ENCODE peak calls at places on chromosome 21, in ten cellular contexts. One of them, this sample, is unnamed. For H3K27me3, the result is how much of the 10 kb centered on the place peaks cover.

GRCh38 chr21:29104239-29104708 is 26.2 kb upstream of the MAP3K7CL start:
- DNase-seq in adrenal gland: no peak
- DNase-seq in heart left ventricle: no peak
- DNase-seq in esophagus muscularis mucosa: no peak
- DNase-seq in spleen: no peak
- DNase-seq in tibial nerve: no peak
- DNase-seq in esophagus squamous epithelium: no peak
- DNase-seq in breast epithelium: no peak
- DNase-seq in transverse colon: no peak
- DNase-seq in HCT116: no peak
- DNase-seq in this sample: no peak

GRCh38 chr21:41167348-41168342 is at the start of gene BACE2:
- DNase-seq in adrenal gland: peak
- DNase-seq in heart left ventricle: peak
- DNase-seq in esophagus muscularis mucosa: peak
- DNase-seq in spleen: peak
- DNase-seq in tibial nerve: peak
- DNase-seq in esophagus squamous epithelium: no peak
- DNase-seq in breast epithelium: peak
- DNase-seq in transverse colon: peak
- DNase-seq in HCT116: no peak
- DNase-seq in this sample: peak

GRCh38 chr21:28960245-28960644 is 32.4 kb downstream of the LTN1 start:
- DNase-seq in adrenal gland: no peak
- DNase-seq in heart left ventricle: no peak
- DNase-seq in esophagus muscularis mucosa: no peak
- DNase-seq in spleen: no peak
- DNase-seq in tibial nerve: no peak
- DNase-seq in esophagus squamous epithelium: no peak
- DNase-seq in breast epithelium: no peak
- DNase-seq in transverse colon: no peak
- DNase-seq in HCT116: no peak
- DNase-seq in this sample: no peak

GRCh38 chr21:31220567-31220966 is 123.5 kb downstream of the TIAM1 start:
- DNase-seq in adrenal gland: no peak
- DNase-seq in heart left ventricle: no peak
- DNase-seq in esophagus muscularis mucosa: no peak
- DNase-seq in spleen: no peak
- DNase-seq in tibial nerve: peak
- DNase-seq in esophagus squamous epithelium: no peak
- DNase-seq in breast epithelium: no peak
- DNase-seq in transverse colon: no peak
- DNase-seq in HCT116: no peak
- DNase-seq in this sample: peak

GRCh38 chr21:40620386-40621145 is 226.4 kb downstream of the DSCAM start:
- DNase-seq in adrenal gland: no peak
- DNase-seq in heart left ventricle: no peak
- DNase-seq in esophagus muscularis mucosa: no peak
- DNase-seq in spleen: no peak
- DNase-seq in tibial nerve: no peak
- DNase-seq in esophagus squamous epithelium: no peak
- DNase-seq in breast epithelium: no peak
- DNase-seq in transverse colon: no peak
- DNase-seq in HCT116: no peak
- DNase-seq in this sample: no peak

GRCh38 chr21:33993286-33994231 is 78.0 kb upstream of the ATP5PO start:
- DNase-seq in adrenal gland: no peak
- DNase-seq in heart left ventricle: no peak
- DNase-seq in esophagus muscularis mucosa: no peak
- DNase-seq in spleen: no peak
- DNase-seq in tibial nerve: no peak
- DNase-seq in esophagus squamous epithelium: no peak
- DNase-seq in breast epithelium: no peak
- DNase-seq in transverse colon: no peak
- DNase-seq in HCT116: no peak
- DNase-seq in this sample: peak

GRCh38 chr21:30443226-30443625 is 3.2 kb downstream of the KRTAP15-1 start:
- DNase-seq in adrenal gland: no peak
- DNase-seq in heart left ventricle: no peak
- DNase-seq in esophagus muscularis mucosa: no peak
- DNase-seq in spleen: no peak
- DNase-seq in tibial nerve: no peak
- DNase-seq in esophagus squamous epithelium: no peak
- DNase-seq in breast epithelium: no peak
- DNase-seq in transverse colon: no peak
- DNase-seq in HCT116: no peak
- DNase-seq in this sample: no peak

GRCh38 chr21:31576428-31576827 is 83.1 kb upstream of the SOD1 start:
- DNase-seq in adrenal gland: no peak
- DNase-seq in heart left ventricle: no peak
- DNase-seq in esophagus muscularis mucosa: no peak
- DNase-seq in spleen: peak
- DNase-seq in tibial nerve: no peak
- DNase-seq in esophagus squamous epithelium: no peak
- DNase-seq in breast epithelium: no peak
- DNase-seq in transverse colon: no peak
- DNase-seq in HCT116: no peak
- DNase-seq in this sample: no peak

GRCh38 chr21:26850116-26850643 is 5.0 kb upstream of the ADAMTS1 start:
- DNase-seq in adrenal gland: no peak
- DNase-seq in heart left ventricle: no peak
- DNase-seq in esophagus muscularis mucosa: no peak
- DNase-seq in spleen: no peak
- DNase-seq in tibial nerve: no peak
- DNase-seq in esophagus squamous epithelium: no peak
- DNase-seq in breast epithelium: no peak
- DNase-seq in transverse colon: no peak
- DNase-seq in HCT116: peak
- DNase-seq in this sample: no peak

GRCh38 chr21:41426656-41427311 is 745 bp downstream of the MX1 start:
- DNase-seq in adrenal gland: no peak
- DNase-seq in heart left ventricle: no peak
- DNase-seq in esophagus muscularis mucosa: peak
- DNase-seq in spleen: peak
- DNase-seq in tibial nerve: no peak
- DNase-seq in esophagus squamous epithelium: no peak
- DNase-seq in breast epithelium: no peak
- DNase-seq in transverse colon: no peak
- DNase-seq in HCT116: no peak
- DNase-seq in this sample: peak

GRCh38 chr21:38768385-38769071 is 37.2 kb upstream of the ETS2 start:
- DNase-seq in adrenal gland: no peak
- DNase-seq in heart left ventricle: no peak
- DNase-seq in esophagus muscularis mucosa: no peak
- DNase-seq in spleen: no peak
- DNase-seq in tibial nerve: no peak
- DNase-seq in esophagus squamous epithelium: no peak
- DNase-seq in breast epithelium: no peak
- DNase-seq in transverse colon: no peak
- DNase-seq in HCT116: no peak
- DNase-seq in this sample: no peak
- TF ChIP-seq POLR2A in adrenal gland: no peak
- TF ChIP-seq POLR2A in heart left ventricle: no peak
- TF ChIP-seq POLR2A in esophagus muscularis mucosa: no peak
- TF ChIP-seq POLR2A in spleen: no peak
- TF ChIP-seq POLR2A in tibial nerve: no peak
- TF ChIP-seq POLR2A in esophagus squamous epithelium: no peak
- TF ChIP-seq POLR2A in breast epithelium: no peak
- TF ChIP-seq POLR2A in transverse colon: no peak
- TF ChIP-seq POLR2A in HCT116: no peak
- TF ChIP-seq POLR2A in this sample: no peak

GRCh38 chr21:38599381-38599975 is 101.2 kb upstream of the ERG start:
- DNase-seq in adrenal gland: no peak
- DNase-seq in heart left ventricle: no peak
- DNase-seq in esophagus muscularis mucosa: no peak
- DNase-seq in spleen: no peak
- DNase-seq in tibial nerve: no peak
- DNase-seq in esophagus squamous epithelium: no peak
- DNase-seq in breast epithelium: no peak
- DNase-seq in transverse colon: no peak
- DNase-seq in HCT116: no peak
- DNase-seq in this sample: no peak

GRCh38 chr21:38597436-38597835 is 99.2 kb upstream of the ERG start:
- DNase-seq in adrenal gland: no peak
- DNase-seq in heart left ventricle: no peak
- DNase-seq in esophagus muscularis mucosa: no peak
- DNase-seq in spleen: no peak
- DNase-seq in tibial nerve: no peak
- DNase-seq in esophagus squamous epithelium: no peak
- DNase-seq in breast epithelium: no peak
- DNase-seq in transverse colon: no peak
- DNase-seq in HCT116: no peak
- DNase-seq in this sample: no peak

GRCh38 chr21:38600106-38600505 is 101.8 kb upstream of the ERG start:
- DNase-seq in adrenal gland: no peak
- DNase-seq in heart left ventricle: no peak
- DNase-seq in esophagus muscularis mucosa: no peak
- DNase-seq in spleen: no peak
- DNase-seq in tibial nerve: no peak
- DNase-seq in esophagus squamous epithelium: no peak
- DNase-seq in breast epithelium: no peak
- DNase-seq in transverse colon: no peak
- DNase-seq in HCT116: no peak
- DNase-seq in this sample: no peak

GRCh38 chr21:38598413-38598812 is 100.1 kb upstream of the ERG start:
- DNase-seq in adrenal gland: no peak
- DNase-seq in heart left ventricle: no peak
- DNase-seq in esophagus muscularis mucosa: no peak
- DNase-seq in spleen: no peak
- DNase-seq in tibial nerve: no peak
- DNase-seq in esophagus squamous epithelium: no peak
- DNase-seq in breast epithelium: no peak
- DNase-seq in transverse colon: no peak
- DNase-seq in HCT116: no peak
- DNase-seq in this sample: no peak

GRCh38 chr21:38596264-38597042 is 98.2 kb upstream of the ERG start:
- DNase-seq in adrenal gland: no peak
- DNase-seq in heart left ventricle: no peak
- DNase-seq in esophagus muscularis mucosa: no peak
- DNase-seq in spleen: no peak
- DNase-seq in tibial nerve: no peak
- DNase-seq in esophagus squamous epithelium: no peak
- DNase-seq in breast epithelium: no peak
- DNase-seq in transverse colon: no peak
- DNase-seq in HCT116: no peak
- DNase-seq in this sample: no peak
- H3K27me3 ChIP-seq in adrenal gland: under half
- H3K27me3 ChIP-seq in heart left ventricle: under half
- H3K27me3 ChIP-seq in esophagus muscularis mucosa: under half
- H3K27me3 ChIP-seq in spleen: under half
- H3K27me3 ChIP-seq in tibial nerve: under half
- H3K27me3 ChIP-seq in esophagus squamous epithelium: under half
- H3K27me3 ChIP-seq in breast epithelium: under half
- H3K27me3 ChIP-seq in transverse colon: under half
- H3K27me3 ChIP-seq in HCT116: half or more
- H3K27me3 ChIP-seq in this sample: under half

GRCh38 chr21:15730484-15731242 is 881 bp downstream of the USP25 start:
- DNase-seq in adrenal gland: no peak
- DNase-seq in heart left ventricle: no peak
- DNase-seq in esophagus muscularis mucosa: no peak
- DNase-seq in spleen: no peak
- DNase-seq in tibial nerve: no peak
- DNase-seq in esophagus squamous epithelium: no peak
- DNase-seq in breast epithelium: no peak
- DNase-seq in transverse colon: no peak
- DNase-seq in HCT116: no peak
- DNase-seq in this sample: no peak

GRCh38 chr21:15731243-15731613 is 1.4 kb downstream of the USP25 start:
- DNase-seq in adrenal gland: no peak
- DNase-seq in heart left ventricle: no peak
- DNase-seq in esophagus muscularis mucosa: no peak
- DNase-seq in spleen: no peak
- DNase-seq in tibial nerve: no peak
- DNase-seq in esophagus squamous epithelium: no peak
- DNase-seq in breast epithelium: no peak
- DNase-seq in transverse colon: no peak
- DNase-seq in HCT116: no peak
- DNase-seq in this sample: no peak

GRCh38 chr21:15728046-15728445 is 1.7 kb upstream of the USP25 start:
- DNase-seq in adrenal gland: no peak
- DNase-seq in heart left ventricle: no peak
- DNase-seq in esophagus muscularis mucosa: no peak
- DNase-seq in spleen: no peak
- DNase-seq in tibial nerve: no peak
- DNase-seq in esophagus squamous epithelium: no peak
- DNase-seq in breast epithelium: no peak
- DNase-seq in transverse colon: no peak
- DNase-seq in HCT116: no peak
- DNase-seq in this sample: no peak

GRCh38 chr21:15729674-15730483 is at the start of gene USP25:
- DNase-seq in adrenal gland: peak
- DNase-seq in heart left ventricle: peak
- DNase-seq in esophagus muscularis mucosa: peak
- DNase-seq in spleen: peak
- DNase-seq in tibial nerve: peak
- DNase-seq in esophagus squamous epithelium: peak
- DNase-seq in breast epithelium: peak
- DNase-seq in transverse colon: peak
- DNase-seq in HCT116: peak
- DNase-seq in this sample: peak

GRCh38 chr21:15729346-15729673 is 472 bp upstream of the USP25 start:
- DNase-seq in adrenal gland: no peak
- DNase-seq in heart left ventricle: no peak
- DNase-seq in esophagus muscularis mucosa: no peak
- DNase-seq in spleen: no peak
- DNase-seq in tibial nerve: no peak
- DNase-seq in esophagus squamous epithelium: no peak
- DNase-seq in breast epithelium: no peak
- DNase-seq in transverse colon: no peak
- DNase-seq in HCT116: no peak
- DNase-seq in this sample: no peak
- H3K4me3 ChIP-seq in adrenal gland: no peak
- H3K4me3 ChIP-seq in heart left ventricle: peak
- H3K4me3 ChIP-seq in esophagus muscularis mucosa: peak
- H3K4me3 ChIP-seq in spleen: peak
- H3K4me3 ChIP-seq in tibial nerve: peak
- H3K4me3 ChIP-seq in esophagus squamous epithelium: peak
- H3K4me3 ChIP-seq in breast epithelium: peak
- H3K4me3 ChIP-seq in transverse colon: peak
- H3K4me3 ChIP-seq in HCT116: peak
- H3K4me3 ChIP-seq in this sample: peak

DNA sequence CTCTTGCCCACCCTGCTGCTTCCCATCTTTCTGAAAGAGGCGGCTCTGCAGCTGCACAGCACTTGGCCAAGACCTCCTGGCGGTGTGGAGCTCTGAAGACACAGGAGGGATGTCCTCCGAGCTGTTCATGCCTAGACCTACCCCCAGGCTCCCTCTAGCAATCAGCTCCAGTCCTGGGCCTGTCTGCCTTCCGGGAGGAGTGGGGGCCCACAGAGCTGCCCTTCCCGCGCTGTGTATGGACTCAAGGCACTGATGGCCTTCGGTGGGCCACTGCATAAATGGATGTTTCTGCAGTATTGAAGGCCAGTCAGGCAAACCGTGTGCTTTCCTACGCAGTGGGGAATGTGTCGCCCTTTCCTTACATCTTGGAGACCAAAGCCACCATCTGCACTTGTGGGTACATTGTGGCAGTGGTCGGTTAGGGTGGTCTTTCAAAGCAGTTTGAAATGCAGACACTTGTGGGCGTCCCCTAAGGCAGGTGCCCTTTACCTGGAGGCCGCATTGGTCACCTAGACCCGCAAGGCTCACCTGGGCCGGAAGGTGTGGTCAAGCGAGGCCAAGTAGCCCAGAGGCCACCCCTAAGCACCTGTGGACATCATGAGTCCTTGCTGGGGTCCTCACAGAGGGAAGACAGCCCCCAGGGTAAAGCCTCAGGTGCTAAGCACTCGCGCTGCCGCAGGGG is 912 bp upstream of the PKNOX1 start:
- DNase-seq in adrenal gland: peak
- DNase-seq in heart left ventricle: no peak
- DNase-seq in esophagus muscularis mucosa: no peak
- DNase-seq in spleen: peak
- DNase-seq in tibial nerve: peak
- DNase-seq in esophagus squamous epithelium: no peak
- DNase-seq in breast epithelium: no peak
- DNase-seq in transverse colon: no peak
- DNase-seq in HCT116: no peak
- DNase-seq in this sample: no peak
- TF ChIP-seq POLR2A in adrenal gland: no peak
- TF ChIP-seq POLR2A in heart left ventricle: no peak
- TF ChIP-seq POLR2A in esophagus muscularis mucosa: no peak
- TF ChIP-seq POLR2A in spleen: no peak
- TF ChIP-seq POLR2A in tibial nerve: no peak
- TF ChIP-seq POLR2A in esophagus squamous epithelium: no peak
- TF ChIP-seq POLR2A in breast epithelium: no peak
- TF ChIP-seq POLR2A in transverse colon: no peak
- TF ChIP-seq POLR2A in HCT116: no peak
- TF ChIP-seq POLR2A in this sample: no peak

This sample was measured in testis.